ENCODE peak calls at places on chromosomes 16 and 17, in six cellular contexts. A, Z, G, K, O and S are unnamed samples.

GRCh38 chr17:57594767-57595166 is 150.3 kb downstream of the CCDC182 start:
- DNase-seq in A (no peak), Z (no peak), G (no peak), K (no peak), O (no peak), S (no peak)

GRCh38 chr17:18968945-18969887 is 17.3 kb downstream of the SLC5A10 start:
- DNase-seq in A (no peak), Z (no peak), G (peak), K (no peak), O (no peak), S (no peak)

GRCh38 chr17:31596382-31597323 is 205.2 kb downstream of the RAB11FIP4 start:
- DNase-seq in A (no peak), Z (peak), G (peak), K (no peak), O (no peak), S (peak)

GRCh38 chr16:46844771-46845170 is 13.8 kb upstream of the C16orf87 start:
- DNase-seq in A (no peak), Z (peak), G (no peak), K (no peak), O (no peak), S (no peak)

GRCh38 chr16:12087901-12088364 is 111.4 kb downstream of the SNX29 start:
- DNase-seq in A (no peak), Z (no peak), G (no peak), K (no peak), O (no peak), S (peak)

GRCh38 chr17:1511756-1512321 is 4.6 kb downstream of the INPP5K start:
- DNase-seq in A (no peak), Z (peak), G (no peak), K (no peak), O (no peak), S (no peak)

GRCh38 chr16:69613283-69614154 is 47.8 kb downstream of the NFAT5 start:
- DNase-seq in A (no peak), Z (peak), G (no peak), K (no peak), O (no peak), S (peak)

GRCh38 chr17:67137026-67137370 is 92.6 kb downstream of the CACNG1 start:
- DNase-seq in A (no peak), Z (no peak), G (no peak), K (no peak), O (no peak), S (no peak)

GRCh38 chr16:23496826-23497542 is 13.3 kb downstream of the GGA2 start:
- DNase-seq in A (no peak), Z (peak), G (no peak), K (no peak), O (no peak), S (no peak)

GRCh38 chr17:10357768-10358167 is 15.0 kb downstream of the MYH13 start:
- DNase-seq in A (no peak), Z (no peak), G (peak), K (no peak), O (no peak), S (peak)

GRCh38 chr16:19843371-19843770 is 41.3 kb downstream of the GPRC5B start:
- DNase-seq in A (no peak), Z (peak), G (no peak), K (no peak), O (no peak), S (no peak)

GRCh38 chr16:52547001-52547833 is at the start of gene TOX3:
- DNase-seq in A (peak), Z (no peak), G (no peak), K (no peak), O (no peak), S (no peak)

GRCh38 chr17:65154770-65155589 is 17.8 kb downstream of the RGS9 start:
- DNase-seq in A (no peak), Z (peak), G (peak), K (no peak), O (no peak), S (peak)

GRCh38 chr17:6471531-6472465 is 27.5 kb downstream of the PIMREG start:
- DNase-seq in A (no peak), Z (peak), G (peak), K (no peak), O (no peak), S (no peak)